ENCODE peak calls at places on chromosomes 16 and 17, in five cellular contexts. One of them, this sample, is unnamed.

GRCh38 chr17:11999715-12000114 is 2.4 kb upstream of the ZNF18 start:
- DNase-seq in NCI-H2171 treated with DMSO at 0.1 percent for 48 hours: no peak
- DNase-seq in hepatic stellate cell: no peak
- DNase-seq in stimulated activated CD8-positive, alpha-beta memory T cell treated with anti-CD3 and anti-CD28 coated beads, Interleukin-4, amount 100 ng/mL, for 24 hours: no peak
- DNase-seq in Caki2: no peak
- DNase-seq in this sample: no peak

GRCh38 chr16:30472328-30472942 is at the start of gene ITGAL:
- DNase-seq in NCI-H2171 treated with DMSO at 0.1 percent for 48 hours: no peak
- DNase-seq in hepatic stellate cell: no peak
- DNase-seq in stimulated activated CD8-positive, alpha-beta memory T cell treated with anti-CD3 and anti-CD28 coated beads, Interleukin-4, amount 100 ng/mL, for 24 hours: peak; percentile 79
- DNase-seq in Caki2: no peak
- DNase-seq in this sample: no peak

GRCh38 chr17:36089888-36090836 is at the start of gene CCL3:
- DNase-seq in NCI-H2171 treated with DMSO at 0.1 percent for 48 hours: no peak
- DNase-seq in hepatic stellate cell: no peak
- DNase-seq in stimulated activated CD8-positive, alpha-beta memory T cell treated with anti-CD3 and anti-CD28 coated beads, Interleukin-4, amount 100 ng/mL, for 24 hours: peak; percentile 37
- DNase-seq in Caki2: no peak
- DNase-seq in this sample: no peak

GRCh38 chr17:5131146-5131715 is 15.4 kb downstream of the USP6 start:
- DNase-seq in NCI-H2171 treated with DMSO at 0.1 percent for 48 hours: no peak
- DNase-seq in hepatic stellate cell: no peak
- DNase-seq in stimulated activated CD8-positive, alpha-beta memory T cell treated with anti-CD3 and anti-CD28 coated beads, Interleukin-4, amount 100 ng/mL, for 24 hours: no peak
- DNase-seq in Caki2: no peak
- DNase-seq in this sample: no peak

GRCh38 chr16:50266337-50267091 is at the start of gene ADCY7:
- DNase-seq in NCI-H2171 treated with DMSO at 0.1 percent for 48 hours: peak; percentile 69
- DNase-seq in hepatic stellate cell: peak; percentile 88
- DNase-seq in stimulated activated CD8-positive, alpha-beta memory T cell treated with anti-CD3 and anti-CD28 coated beads, Interleukin-4, amount 100 ng/mL, for 24 hours: peak; percentile 78
- DNase-seq in Caki2: peak; percentile 76
- DNase-seq in this sample: peak; percentile 92

GRCh38 chr17:17108681-17109049 is 66.4 kb downstream of the MPRIP start:
- DNase-seq in NCI-H2171 treated with DMSO at 0.1 percent for 48 hours: peak; percentile 42
- DNase-seq in hepatic stellate cell: no peak
- DNase-seq in stimulated activated CD8-positive, alpha-beta memory T cell treated with anti-CD3 and anti-CD28 coated beads, Interleukin-4, amount 100 ng/mL, for 24 hours: no peak
- DNase-seq in Caki2: peak; percentile 12
- DNase-seq in this sample: peak; percentile 69

GRCh38 chr16:1469693-1470201 is 5.1 kb downstream of the CLCN7 start:
- DNase-seq in NCI-H2171 treated with DMSO at 0.1 percent for 48 hours: no peak
- DNase-seq in hepatic stellate cell: no peak
- DNase-seq in stimulated activated CD8-positive, alpha-beta memory T cell treated with anti-CD3 and anti-CD28 coated beads, Interleukin-4, amount 100 ng/mL, for 24 hours: no peak
- DNase-seq in Caki2: no peak
- DNase-seq in this sample: no peak

GRCh38 chr16:84548508-84548907 is 44.0 kb upstream of the MEAK7 start:
- DNase-seq in NCI-H2171 treated with DMSO at 0.1 percent for 48 hours: peak; percentile 33
- DNase-seq in hepatic stellate cell: no peak
- DNase-seq in stimulated activated CD8-positive, alpha-beta memory T cell treated with anti-CD3 and anti-CD28 coated beads, Interleukin-4, amount 100 ng/mL, for 24 hours: no peak
- DNase-seq in Caki2: no peak
- DNase-seq in this sample: no peak

GRCh38 chr17:19750835-19751234 is 2.7 kb upstream of the ALDH3A1 start:
- DNase-seq in NCI-H2171 treated with DMSO at 0.1 percent for 48 hours: no peak
- DNase-seq in hepatic stellate cell: no peak
- DNase-seq in stimulated activated CD8-positive, alpha-beta memory T cell treated with anti-CD3 and anti-CD28 coated beads, Interleukin-4, amount 100 ng/mL, for 24 hours: no peak
- DNase-seq in Caki2: no peak
- DNase-seq in this sample: no peak

GRCh38 chr16:1677942-1678499 is at the start of gene JPT2:
- DNase-seq in NCI-H2171 treated with DMSO at 0.1 percent for 48 hours: peak; percentile 97
- DNase-seq in hepatic stellate cell: peak; percentile 100
- DNase-seq in stimulated activated CD8-positive, alpha-beta memory T cell treated with anti-CD3 and anti-CD28 coated beads, Interleukin-4, amount 100 ng/mL, for 24 hours: peak; percentile 95
- DNase-seq in Caki2: peak; percentile 99
- DNase-seq in this sample: peak; percentile 99

GRCh38 chr16:11675561-11676511 is 7.6 kb downstream of the SNN start:
- DNase-seq in NCI-H2171 treated with DMSO at 0.1 percent for 48 hours: no peak
- DNase-seq in hepatic stellate cell: no peak
- DNase-seq in stimulated activated CD8-positive, alpha-beta memory T cell treated with anti-CD3 and anti-CD28 coated beads, Interleukin-4, amount 100 ng/mL, for 24 hours: no peak
- DNase-seq in Caki2: peak; percentile 82
- DNase-seq in this sample: peak; percentile 87

GRCh38 chr17:1629647-1630310 is 1.1 kb upstream of the SLC43A2 start:
- DNase-seq in NCI-H2171 treated with DMSO at 0.1 percent for 48 hours: peak; percentile 67
- DNase-seq in hepatic stellate cell: peak; percentile 41
- DNase-seq in stimulated activated CD8-positive, alpha-beta memory T cell treated with anti-CD3 and anti-CD28 coated beads, Interleukin-4, amount 100 ng/mL, for 24 hours: peak; percentile 75
- DNase-seq in Caki2: no peak
- DNase-seq in this sample: peak; percentile 88

GRCh38 chr16:19745286-19746018 is 27.4 kb downstream of the IQCK start:
- DNase-seq in NCI-H2171 treated with DMSO at 0.1 percent for 48 hours: no peak
- DNase-seq in hepatic stellate cell: no peak
- DNase-seq in stimulated activated CD8-positive, alpha-beta memory T cell treated with anti-CD3 and anti-CD28 coated beads, Interleukin-4, amount 100 ng/mL, for 24 hours: no peak
- DNase-seq in Caki2: no peak
- DNase-seq in this sample: no peak

GRCh38 chr17:15886804-15887203 is 58.1 kb upstream of the ADORA2B start:
- DNase-seq in NCI-H2171 treated with DMSO at 0.1 percent for 48 hours: no peak
- DNase-seq in hepatic stellate cell: no peak
- DNase-seq in stimulated activated CD8-positive, alpha-beta memory T cell treated with anti-CD3 and anti-CD28 coated beads, Interleukin-4, amount 100 ng/mL, for 24 hours: no peak
- DNase-seq in Caki2: no peak
- DNase-seq in this sample: peak; percentile 77

GRCh38 chr17:37446027-37446426 is 39.3 kb downstream of the TADA2A start:
- DNase-seq in NCI-H2171 treated with DMSO at 0.1 percent for 48 hours: peak; percentile 42
- DNase-seq in hepatic stellate cell: no peak
- DNase-seq in stimulated activated CD8-positive, alpha-beta memory T cell treated with anti-CD3 and anti-CD28 coated beads, Interleukin-4, amount 100 ng/mL, for 24 hours: no peak
- DNase-seq in Caki2: peak; percentile 92
- DNase-seq in this sample: no peak

GRCh38 chr16:85495259-85495658 is 117.9 kb upstream of the GSE1 start:
- DNase-seq in NCI-H2171 treated with DMSO at 0.1 percent for 48 hours: no peak
- DNase-seq in hepatic stellate cell: no peak
- DNase-seq in stimulated activated CD8-positive, alpha-beta memory T cell treated with anti-CD3 and anti-CD28 coated beads, Interleukin-4, amount 100 ng/mL, for 24 hours: no peak
- DNase-seq in Caki2: no peak
- DNase-seq in this sample: no peak

GRCh38 chr16:27204232-27204915 is 1.0 kb downstream of the KDM8 start:
- DNase-seq in NCI-H2171 treated with DMSO at 0.1 percent for 48 hours: no peak
- DNase-seq in hepatic stellate cell: peak; percentile 37
- DNase-seq in stimulated activated CD8-positive, alpha-beta memory T cell treated with anti-CD3 and anti-CD28 coated beads, Interleukin-4, amount 100 ng/mL, for 24 hours: peak; percentile 6
- DNase-seq in Caki2: no peak
- DNase-seq in this sample: no peak

GRCh38 chr17:65190467-65191095 is 53.4 kb downstream of the RGS9 start:
- DNase-seq in NCI-H2171 treated with DMSO at 0.1 percent for 48 hours: no peak
- DNase-seq in hepatic stellate cell: peak; percentile 74
- DNase-seq in stimulated activated CD8-positive, alpha-beta memory T cell treated with anti-CD3 and anti-CD28 coated beads, Interleukin-4, amount 100 ng/mL, for 24 hours: no peak
- DNase-seq in Caki2: no peak
- DNase-seq in this sample: no peak

GRCh38 chr17:81700353-81701287 is 2.5 kb upstream of the MRPL12 start:
- DNase-seq in NCI-H2171 treated with DMSO at 0.1 percent for 48 hours: no peak
- DNase-seq in hepatic stellate cell: no peak
- DNase-seq in stimulated activated CD8-positive, alpha-beta memory T cell treated with anti-CD3 and anti-CD28 coated beads, Interleukin-4, amount 100 ng/mL, for 24 hours: no peak
- DNase-seq in Caki2: no peak
- DNase-seq in this sample: no peak

GRCh38 chr17:4742133-4742532 is 2.4 kb upstream of the CXCL16 start:
- DNase-seq in NCI-H2171 treated with DMSO at 0.1 percent for 48 hours: no peak
- DNase-seq in hepatic stellate cell: no peak
- DNase-seq in stimulated activated CD8-positive, alpha-beta memory T cell treated with anti-CD3 and anti-CD28 coated beads, Interleukin-4, amount 100 ng/mL, for 24 hours: no peak
- DNase-seq in Caki2: no peak
- DNase-seq in this sample: peak; percentile 42

GRCh38 chr16:66520406-66521194 is 29.3 kb downstream of the TK2 start:
- DNase-seq in NCI-H2171 treated with DMSO at 0.1 percent for 48 hours: no peak
- DNase-seq in hepatic stellate cell: no peak
- DNase-seq in stimulated activated CD8-positive, alpha-beta memory T cell treated with anti-CD3 and anti-CD28 coated beads, Interleukin-4, amount 100 ng/mL, for 24 hours: no peak
- DNase-seq in Caki2: no peak
- DNase-seq in this sample: no peak